ENCODE peak calls at places on chromosomes 3 and 15, in nine cellular contexts. S is fibroblast of lung, C is colonic mucosa, L is PC-3, G is body of pancreas, Z is GM12878, D is lung, O is heart left ventricle, A is DND-41. E is an unnamed sample.

GRCh38 chr15:70243686-70244540 is 146.2 kb upstream of the TLE3 start:
- DNase-seq in S (no peak), C (no peak), L (no peak), G (no peak), Z (no peak), D (no peak), O (no peak), A (no peak), E (no peak)

GRCh38 chr3:35864871-35865270 is 225.5 kb downstream of the ARPP21 start:
- DNase-seq in S (no peak), C (no peak), L (no peak), G (no peak), Z (no peak), D (no peak), O (no peak), A (no peak), E (no peak)

GRCh38 chr3:158531334-158531733 is 39.7 kb upstream of the MLF1 start:
- DNase-seq in S (no peak), C (no peak), L (peak; percentile 2), G (no peak), Z (no peak), D (no peak), O (no peak), A (no peak), E (no peak)

GRCh38 chr3:61250784-61251173 is 473 bp downstream of the FHIT start:
- DNase-seq in S (peak; percentile 6), C (peak; percentile 52), L (peak; percentile 43), G (peak; percentile 33), Z (peak; percentile 25), D (peak; percentile 30), O (peak; percentile 29), A (no peak), E (no peak)

GRCh38 chr3:66362541-66362941 is 138.3 kb downstream of the LRIG1 start:
- DNase-seq in S (peak; percentile 66), C (no peak), L (peak; percentile 59), G (no peak), Z (no peak), D (no peak), O (no peak), A (no peak), E (no peak)

GRCh38 chr15:52247481-52247880 is 48.1 kb downstream of the MYO5C start:
- DNase-seq in S (no peak), C (no peak), L (no peak), G (no peak), Z (no peak), D (no peak), O (no peak), A (no peak), E (no peak)

GRCh38 chr3:89527736-89528335 is 420.4 kb downstream of the EPHA3 start:
- DNase-seq in S (no peak), C (no peak), L (no peak), G (no peak), Z (no peak), D (no peak), O (no peak), A (no peak), E (no peak)

GRCh38 chr3:141933421-141934300 is 57.2 kb downstream of the ATP1B3 start:
- DNase-seq in S (no peak), C (no peak), L (no peak), G (no peak), Z (no peak), D (no peak), O (no peak), A (no peak), E (no peak)

GRCh38 chr15:92333709-92334108 is 60.0 kb upstream of the ST8SIA2 start:
- DNase-seq in S (no peak), C (no peak), L (no peak), G (no peak), Z (no peak), D (no peak), O (no peak), A (no peak), E (no peak)

GRCh38 chr3:46713898-46714552 is 3.6 kb downstream of the PRSS50 start:
- DNase-seq in S (no peak), C (no peak), L (no peak), G (no peak), Z (peak; percentile 71), D (no peak), O (no peak), A (no peak), E (peak; percentile 54)

GRCh38 chr3:147387550-147388394 is 18.6 kb downstream of the ZIC4 start:
- DNase-seq in S (no peak), C (no peak), L (no peak), G (no peak), Z (no peak), D (no peak), O (no peak), A (no peak), E (no peak)

GRCh38 chr3:11544413-11545181 is 99.1 kb downstream of the VGLL4 start:
- DNase-seq in S (peak; percentile 62), C (no peak), L (no peak), G (no peak), Z (no peak), D (no peak), O (peak; percentile 53), A (no peak), E (no peak)

GRCh38 chr3:147881933-147882332 is 472.8 kb downstream of the ZIC1 start:
- DNase-seq in S (no peak), C (no peak), L (no peak), G (no peak), Z (no peak), D (no peak), O (no peak), A (no peak), E (no peak)

DNA sequence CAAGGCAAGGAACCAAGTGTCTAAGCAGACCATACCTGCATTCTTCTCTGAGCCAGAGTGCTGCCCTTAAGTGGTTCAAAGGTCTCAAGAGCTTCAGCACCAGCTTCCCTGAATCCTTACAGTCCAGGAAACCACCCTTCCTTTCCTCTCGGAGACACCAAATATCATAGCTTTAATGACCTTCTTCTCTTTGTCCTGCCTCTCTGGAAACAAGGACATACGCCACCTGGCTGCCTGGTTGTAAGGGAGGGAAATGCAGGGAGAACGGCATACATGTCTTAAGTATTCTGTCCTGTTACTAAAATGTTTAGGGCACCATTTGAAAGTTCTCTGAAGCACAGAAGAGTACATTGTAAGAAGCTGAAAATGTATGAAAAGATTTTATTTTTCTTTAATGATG is 155.6 kb upstream of the ARRDC4 start:
- DNase-seq in S (no peak), C (no peak), L (no peak), G (no peak), Z (no peak), D (no peak), O (no peak), A (no peak), E (no peak)
- TF ChIP-seq CTCF in S (no peak), C (no peak), L (no peak), G (no peak), Z (no peak), D (no peak), O (no peak), A (no peak), E (no peak)

GRCh38 chr3:185713015-185713414 is 111.8 kb downstream of the IGF2BP2 start:
- DNase-seq in S (no peak), C (peak; percentile 55), L (no peak), G (no peak), Z (no peak), D (no peak), O (no peak), A (no peak), E (no peak)

GRCh38 chr3:185717121-185717520 is 107.7 kb downstream of the IGF2BP2 start:
- DNase-seq in S (peak; percentile 90), C (no peak), L (no peak), G (no peak), Z (no peak), D (no peak), O (no peak), A (no peak), E (no peak)

GRCh38 chr3:185714085-185714484 is 110.8 kb downstream of the IGF2BP2 start:
- DNase-seq in S (no peak), C (no peak), L (no peak), G (no peak), Z (no peak), D (no peak), O (no peak), A (no peak), E (no peak)

GRCh38 chr3:185716436-185717090 is 108.3 kb downstream of the IGF2BP2 start:
- DNase-seq in S (no peak), C (peak; percentile 59), L (no peak), G (no peak), Z (no peak), D (no peak), O (no peak), A (no peak), E (no peak)

GRCh38 chr3:185715091-185715490 is 109.8 kb downstream of the IGF2BP2 start:
- DNase-seq in S (no peak), C (no peak), L (peak; percentile 92), G (no peak), Z (no peak), D (no peak), O (no peak), A (no peak), E (peak; percentile 34)
- H3K4me1 ChIP-seq in S (peaks cover 11% of the 10 kb centered on the region), C (peaks cover 12% of the 10 kb centered on the region), L (peaks cover 49% of the 10 kb centered on the region), G (no peaks in the 10 kb centered on the region), Z (no peaks in the 10 kb centered on the region), D (peaks cover 16% of the 10 kb centered on the region), O (no peaks in the 10 kb centered on the region), A (no peaks in the 10 kb centered on the region), E (peaks cover 37% of the 10 kb centered on the region)

GRCh38 chr15:43514241-43515057 is 3.0 kb upstream of the MAP1A start:
- DNase-seq in S (peak; percentile 33), C (peak; percentile 27), L (peak; percentile 41), G (no peak), Z (no peak), D (no peak), O (peak; percentile 71), A (peak; percentile 89), E (no peak)
- H3K27ac ChIP-seq in S (peak overlapping the region; percentile 81), C (no peak overlapping the region), L (no peak overlapping the region), G (no peak overlapping the region), Z (no peak overlapping the region), D (no peak overlapping the region), O (peak overlapping the region; percentile 73), A (peak overlapping the region; percentile 86), E (no peak overlapping the region)

DNA sequence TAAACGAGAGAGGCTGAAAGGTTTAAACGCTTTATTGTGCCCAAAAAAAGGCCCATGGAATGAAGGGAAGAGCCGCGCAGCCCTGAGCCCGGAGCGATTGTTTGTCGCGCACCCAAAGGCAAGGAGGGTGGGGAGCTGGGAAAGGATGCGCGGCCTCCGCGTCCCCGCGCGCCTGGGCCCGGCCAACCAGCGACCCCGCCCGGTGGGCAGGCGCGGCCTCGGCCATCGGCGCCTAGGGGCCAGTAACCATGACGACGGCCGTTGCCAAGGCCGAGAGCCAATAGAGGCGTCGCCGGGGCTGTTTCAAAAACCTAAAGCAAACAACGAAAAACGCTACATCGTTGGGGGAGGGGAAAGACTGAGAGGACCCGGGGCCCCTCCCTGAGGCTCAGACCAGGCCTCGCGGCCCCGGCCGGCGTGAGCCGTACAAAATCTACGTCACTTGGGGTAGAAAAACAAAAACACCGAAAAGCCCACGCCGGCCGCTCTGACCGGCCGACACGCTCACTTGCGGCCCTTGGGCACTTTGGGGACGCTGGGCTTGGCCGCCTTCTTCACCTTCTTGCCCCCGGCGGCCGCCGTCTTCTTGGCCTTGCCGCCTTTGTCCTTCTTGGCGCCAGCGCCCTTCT is 36.2 kb downstream of the HMCES start:
- DNase-seq in S (peak; percentile 94), C (peak; percentile 83), L (peak; percentile 79), G (peak; percentile 79), Z (no peak), D (peak; percentile 88), O (peak; percentile 87), A (peak; percentile 68), E (peak; percentile 90)
- TF ChIP-seq CTCF in S (no peak), C (no peak), L (no peak), G (peak; percentile 25), Z (no peak), D (peak; percentile 9), O (peak; percentile 25), A (peak; percentile 38), E (no peak)

GRCh38 chr3:123392871-123393620 is 55.8 kb downstream of the ADCY5 start:
- DNase-seq in S (no peak), C (no peak), L (peak; percentile 50), G (no peak), Z (no peak), D (no peak), O (peak; percentile 10), A (no peak), E (no peak)
- H3K4me1 ChIP-seq in S (no peaks in the 10 kb centered on the region), C (no peaks in the 10 kb centered on the region), L (no peaks in the 10 kb centered on the region), G (peaks cover 45% of the 10 kb centered on the region), Z (no peaks in the 10 kb centered on the region), D (no peaks in the 10 kb centered on the region), O (peaks cover 35% of the 10 kb centered on the region), A (no peaks in the 10 kb centered on the region), E (peaks cover 10% of the 10 kb centered on the region)